ENCODE peak calls at places on chromosomes 1 and 21, in five cellular contexts. A is effector memory CD4-positive, alpha-beta T cell; R is DND-41; W is lower leg skin; S is cardiac fibroblast. K is an unnamed sample.

GRCh38 chr1:51236548-51237312 is 657 bp downstream of the RNF11 start:
- DNase-seq in A (peak; percentile 16), R (peak; percentile 51), W (peak; percentile 90), S (peak; percentile 49), K (no peak)

GRCh38 chr1:1273152-1273534 is 511 bp downstream of the UBE2J2 start:
- DNase-seq in A (no peak), R (no peak), W (no peak), S (no peak), K (no peak)

GRCh38 chr1:212212343-212212742 is 72.9 kb upstream of the PPP2R5A start:
- DNase-seq in A (no peak), R (no peak), W (no peak), S (no peak), K (no peak)

GRCh38 chr1:101165514-101165913 is 71.3 kb upstream of the S1PR1 start:
- DNase-seq in A (no peak), R (no peak), W (no peak), S (no peak), K (no peak)

GRCh38 chr1:201419737-201420607 is 1.6 kb downstream of the TNNI1 start:
- DNase-seq in A (no peak), R (no peak), W (no peak), S (peak; percentile 30), K (no peak)

GRCh38 chr1:32221581-32221979 is 573 bp downstream of the TMEM234 start:
- DNase-seq in A (no peak), R (no peak), W (no peak), S (no peak), K (no peak)

GRCh38 chr1:168321945-168322344 is 41.3 kb downstream of the TBX19 start:
- DNase-seq in A (no peak), R (no peak), W (no peak), S (peak; percentile 75), K (no peak)

GRCh38 chr21:45378258-45378966 is 26.6 kb upstream of the COL18A1 start:
- DNase-seq in A (no peak), R (no peak), W (peak; percentile 84), S (no peak), K (no peak)

GRCh38 chr1:183273300-183273699 is 87.2 kb downstream of the LAMC2 start:
- DNase-seq in A (no peak), R (no peak), W (peak; percentile 43), S (peak; percentile 49), K (no peak)

GRCh38 chr1:153888518-153888917 is 34.3 kb downstream of the GATAD2B start:
- DNase-seq in A (no peak), R (no peak), W (no peak), S (peak; percentile 56), K (no peak)

GRCh38 chr21:45383111-45383614 is 21.8 kb upstream of the COL18A1 start:
- DNase-seq in A (no peak), R (no peak), W (peak; percentile 77), S (no peak), K (no peak)

GRCh38 chr21:45283611-45284455 is 3.9 kb downstream of the POFUT2 start:
- DNase-seq in A (no peak), R (no peak), W (peak; percentile 68), S (no peak), K (no peak)

GRCh38 chr1:192904438-192904895 is 95.6 kb downstream of the RGS2 start:
- DNase-seq in A (no peak), R (no peak), W (no peak), S (peak; percentile 96), K (no peak)

GRCh38 chr1:64663654-64664053 is 81.2 kb upstream of the RAVER2 start:
- DNase-seq in A (no peak), R (peak; percentile 26), W (no peak), S (peak; percentile 7), K (peak; percentile 18)

GRCh38 chr1:99447716-99448115 is 183.4 kb downstream of the PLPPR4 start:
- DNase-seq in A (no peak), R (no peak), W (no peak), S (no peak), K (no peak)

GRCh38 chr1:99558539-99558938 is 87.4 kb upstream of the PALMD start:
- DNase-seq in A (no peak), R (no peak), W (no peak), S (peak; percentile 18), K (no peak)

GRCh38 chr1:96559707-96560588 is 161.6 kb upstream of the PTBP2 start:
- DNase-seq in A (no peak), R (no peak), W (peak; percentile 88), S (peak; percentile 94), K (no peak)

GRCh38 chr1:187696092-187696491 is 867.3 kb downstream of the PLA2G4A start:
- DNase-seq in A (no peak), R (no peak), W (no peak), S (no peak), K (no peak)

GRCh38 chr1:38958967-38959366 is 17.3 kb upstream of the RHBDL2 start:
- DNase-seq in A (no peak), R (no peak), W (no peak), S (peak; percentile 49), K (no peak)

GRCh38 chr1:245771521-245772281 is 616.9 kb downstream of the KIF26B start:
- DNase-seq in A (no peak), R (no peak), W (no peak), S (peak; percentile 93), K (no peak)

GRCh38 chr1:110215621-110216020 is 5.5 kb downstream of the KCNC4 start:
- DNase-seq in A (no peak), R (no peak), W (no peak), S (no peak), K (no peak)

GRCh38 chr1:168605443-168605842 is 29.0 kb downstream of the XCL1 start:
- DNase-seq in A (no peak), R (no peak), W (no peak), S (no peak), K (no peak)

GRCh38 chr1:9846611-9847171 is 22.9 kb upstream of the CLSTN1 start:
- DNase-seq in A (no peak), R (no peak), W (no peak), S (no peak), K (no peak)

GRCh38 chr1:232966663-232967062 is 16.3 kb downstream of the NTPCR start:
- DNase-seq in A (no peak), R (no peak), W (no peak), S (no peak), K (no peak)

GRCh38 chr21:46207006-46207919 is 21.3 kb downstream of the LSS start:
- DNase-seq in A (no peak), R (no peak), W (no peak), S (no peak), K (no peak)

GRCh38 chr1:162291000-162291399 is 85.7 kb downstream of the SPATA46 start:
- DNase-seq in A (no peak), R (no peak), W (no peak), S (no peak), K (no peak)

GRCh38 chr21:38683222-38683621 is 122.5 kb upstream of the ETS2 start:
- DNase-seq in A (no peak), R (no peak), W (no peak), S (peak; percentile 27), K (no peak)

GRCh38 chr1:25858494-25858893 is 763 bp downstream of the AUNIP start:
- DNase-seq in A (no peak), R (no peak), W (no peak), S (no peak), K (no peak)
- H3K4me3 ChIP-seq in A (peak overlapping the region; percentile 55), R (peak overlapping the region; percentile 88), W (no peak overlapping the region), S (peak overlapping the region; percentile 75), K (peak overlapping the region; percentile 95)

GRCh38 chr1:200034821-200035396 is 7.4 kb downstream of the NR5A2 start:
- DNase-seq in A (no peak), R (no peak), W (no peak), S (peak; percentile 26), K (no peak)
- H3K4me3 ChIP-seq in A (no peak overlapping the region), R (no peak overlapping the region), W (no peak overlapping the region), S (peak overlapping the region; percentile 18), K (no peak overlapping the region)

DNA sequence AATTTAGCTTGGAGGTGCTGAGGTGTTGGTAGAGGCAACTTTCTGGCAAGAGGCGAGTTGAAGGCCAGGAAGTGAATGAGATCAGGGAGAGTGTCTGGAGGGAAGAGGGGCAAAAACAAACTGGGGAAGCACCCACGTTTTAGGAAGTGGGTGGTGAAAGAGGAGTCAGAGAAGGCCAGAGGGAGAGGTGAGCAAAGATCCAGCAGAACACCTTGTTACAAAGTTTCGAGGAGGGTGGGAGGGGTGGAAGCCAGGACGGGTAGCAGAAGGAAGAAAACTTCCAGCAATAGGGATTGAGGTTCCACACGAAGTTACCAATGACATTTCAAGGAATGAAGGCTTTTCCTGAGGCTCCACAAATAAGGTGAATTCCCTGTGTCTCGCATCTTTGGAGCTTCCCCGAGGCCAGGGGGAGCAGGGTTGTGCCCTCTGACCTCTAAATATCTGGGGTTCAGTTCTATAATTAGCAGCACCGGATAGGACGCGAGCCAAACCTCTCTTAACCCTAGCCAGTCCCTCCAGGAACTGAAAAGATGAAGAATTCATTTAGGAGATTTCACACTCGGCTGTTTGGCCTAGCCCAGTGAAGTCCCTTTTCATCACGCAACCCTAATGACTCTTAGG is 578 bp upstream of the SESN2 start:
- DNase-seq in A (no peak), R (no peak), W (no peak), S (no peak), K (no peak)
- H3K4me3 ChIP-seq in A (peak overlapping the region; percentile 99), R (no peak overlapping the region), W (no peak overlapping the region), S (peak overlapping the region; percentile 13), K (peak overlapping the region; percentile 77)

DNA sequence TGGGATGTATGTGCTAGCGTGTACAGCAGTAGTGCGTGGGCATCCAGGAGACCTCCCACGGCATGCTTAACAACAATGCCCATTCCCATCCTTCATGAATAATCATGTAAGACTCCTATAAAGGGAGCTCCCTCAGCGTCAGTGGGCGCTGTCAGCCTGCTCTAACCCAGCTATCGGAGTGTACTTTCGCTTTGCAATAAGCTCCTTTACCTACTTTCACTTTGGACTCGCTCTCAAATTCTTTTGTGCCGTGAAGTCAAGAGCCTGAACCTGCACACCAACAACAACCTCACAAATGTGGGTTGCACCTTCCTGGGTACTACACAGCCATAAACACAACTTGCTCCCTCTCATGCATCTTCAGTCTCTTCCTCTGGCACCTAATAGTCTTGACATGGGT is 114.8 kb upstream of the PAXBP1 start:
- DNase-seq in A (peak; percentile 2), R (peak; percentile 73), W (no peak), S (no peak), K (peak; percentile 33)
- H3K4me3 ChIP-seq in A (peak overlapping the region; percentile 49), R (peak overlapping the region; percentile 25), W (no peak overlapping the region), S (no peak overlapping the region), K (peak overlapping the region; percentile 36)

GRCh38 chr1:145736191-145736590 is 16.9 kb downstream of the CD160 start:
- DNase-seq in A (no peak), R (no peak), W (no peak), S (no peak), K (no peak)
- H3K4me3 ChIP-seq in A (no peak overlapping the region), R (no peak overlapping the region), W (no peak overlapping the region), S (no peak overlapping the region), K (no peak overlapping the region)

DNA sequence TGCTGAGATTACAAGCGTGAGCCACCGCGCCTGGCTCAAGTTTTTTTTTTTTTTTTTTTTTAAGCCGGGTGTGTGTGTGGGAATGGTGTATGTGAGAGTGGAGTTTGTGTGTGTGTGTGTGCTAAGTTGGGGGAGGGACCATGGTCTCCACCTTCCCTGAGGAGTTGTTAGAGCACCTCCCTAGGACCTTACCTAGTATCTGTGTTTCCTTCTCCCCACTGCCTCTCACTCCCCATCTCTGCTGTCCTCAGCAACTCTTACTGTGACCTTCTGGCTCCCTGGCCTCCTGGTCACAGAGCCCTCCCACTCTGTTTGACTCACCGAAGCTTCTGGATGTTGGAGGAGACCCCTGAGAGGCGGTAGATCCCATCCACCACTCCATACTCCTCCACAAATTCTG is 10.4 kb downstream of the ARHGAP30 start:
- DNase-seq in A (no peak), R (no peak), W (no peak), S (no peak), K (no peak)
- H3K4me3 ChIP-seq in A (no peak overlapping the region), R (no peak overlapping the region), W (no peak overlapping the region), S (no peak overlapping the region), K (no peak overlapping the region)

GRCh38 chr1:30190481-30191153 is 532.8 kb downstream of the MATN1 start:
- DNase-seq in A (no peak), R (no peak), W (no peak), S (no peak), K (no peak)
- H3K4me3 ChIP-seq in A (no peak overlapping the region), R (no peak overlapping the region), W (no peak overlapping the region), S (no peak overlapping the region), K (no peak overlapping the region)

K was measured in Jurkat, Clone E6-1.